ENCODE peak calls at places on chromosomes 6 and 20, in nine cellular contexts. K is pancreas; S is CD8-positive, alpha-beta T cell; F is lung; E is foreskin fibroblast; Z is upper lobe of right lung; O is HepG2; L is left ventricle myocardium inferior; M is psoas muscle. G is an unnamed sample.

GRCh38 chr6:163405412-163406309 is 8.9 kb upstream of the QKI start:
- DNase-seq in K (peak; percentile 78), S (no peak), F (peak; percentile 66), E (peak; percentile 16), Z (peak; percentile 89), O (peak; percentile 50), L (peak; percentile 69), M (peak; percentile 65), G (no peak)

GRCh38 chr20:58096880-58097813 is 131.3 kb downstream of the ANKRD60 start:
- DNase-seq in K (no peak), S (no peak), F (peak; percentile 27), E (no peak), Z (no peak), O (no peak), L (no peak), M (no peak), G (no peak)

GRCh38 chr6:26194774-26195375 is 107.6 kb downstream of the HFE start:
- DNase-seq in K (no peak), S (no peak), F (no peak), E (no peak), Z (no peak), O (no peak), L (no peak), M (no peak), G (no peak)

GRCh38 chr6:106658469-106658868 is 29.1 kb downstream of the QRSL1 start:
- DNase-seq in K (no peak), S (no peak), F (no peak), E (no peak), Z (no peak), O (no peak), L (no peak), M (no peak), G (peak; percentile 15)

GRCh38 chr6:2158596-2159271 is 86.7 kb downstream of the GMDS start:
- DNase-seq in K (no peak), S (no peak), F (no peak), E (no peak), Z (no peak), O (no peak), L (no peak), M (no peak), G (no peak)

GRCh38 chr6:122692175-122692598 is 82.0 kb downstream of the PKIB start:
- DNase-seq in K (no peak), S (no peak), F (no peak), E (no peak), Z (no peak), O (no peak), L (no peak), M (no peak), G (no peak)

GRCh38 chr6:33343953-33344611 is 26.5 kb upstream of the ZBTB22 start:
- DNase-seq in K (no peak), S (peak; percentile 41), F (no peak), E (no peak), Z (no peak), O (no peak), L (no peak), M (no peak), G (no peak)

GRCh38 chr20:61314326-61315010 is 62.4 kb downstream of the CDH4 start:
- DNase-seq in K (no peak), S (no peak), F (no peak), E (no peak), Z (no peak), O (no peak), L (no peak), M (no peak), G (no peak)

GRCh38 chr6:170132561-170132991 is 158.3 kb downstream of the DLL1 start:
- DNase-seq in K (peak; percentile 13), S (no peak), F (no peak), E (no peak), Z (no peak), O (no peak), L (no peak), M (no peak), G (no peak)

GRCh38 chr6:27867051-27867940 is 44.9 kb downstream of the OR2B2 start:
- DNase-seq in K (peak; percentile 58), S (peak; percentile 41), F (peak; percentile 42), E (peak; percentile 78), Z (peak; percentile 87), O (peak; percentile 58), L (peak; percentile 65), M (peak; percentile 56), G (peak; percentile 79)

GRCh38 chr6:81086931-81087330 is 665.5 kb downstream of the TENT5A start:
- DNase-seq in K (no peak), S (no peak), F (no peak), E (no peak), Z (no peak), O (no peak), L (no peak), M (no peak), G (no peak)

GRCh38 chr20:62350098-62350628 is 16.9 kb downstream of the LAMA5 start:
- DNase-seq in K (no peak), S (no peak), F (peak; percentile 72), E (no peak), Z (peak; percentile 84), O (no peak), L (no peak), M (peak; percentile 9), G (no peak)

GRCh38 chr6:27617046-27617687 is 144.3 kb upstream of the ZNF184 start:
- DNase-seq in K (no peak), S (no peak), F (no peak), E (no peak), Z (no peak), O (no peak), L (no peak), M (no peak), G (peak; percentile 32)

GRCh38 chr20:2918096-2919049 is 45.1 kb downstream of the PTPRA start:
- DNase-seq in K (no peak), S (no peak), F (no peak), E (no peak), Z (no peak), O (no peak), L (no peak), M (no peak), G (no peak)

GRCh38 chr20:2909953-2910352 is 36.7 kb downstream of the PTPRA start:
- DNase-seq in K (no peak), S (no peak), F (no peak), E (no peak), Z (no peak), O (no peak), L (no peak), M (no peak), G (no peak)

GRCh38 chr20:2917266-2917665 is 44.0 kb downstream of the PTPRA start:
- DNase-seq in K (no peak), S (no peak), F (no peak), E (no peak), Z (no peak), O (no peak), L (no peak), M (no peak), G (no peak)

GRCh38 chr20:2911200-2911599 is 37.9 kb downstream of the PTPRA start:
- DNase-seq in K (no peak), S (no peak), F (no peak), E (no peak), Z (no peak), O (no peak), L (no peak), M (no peak), G (no peak)

DNA sequence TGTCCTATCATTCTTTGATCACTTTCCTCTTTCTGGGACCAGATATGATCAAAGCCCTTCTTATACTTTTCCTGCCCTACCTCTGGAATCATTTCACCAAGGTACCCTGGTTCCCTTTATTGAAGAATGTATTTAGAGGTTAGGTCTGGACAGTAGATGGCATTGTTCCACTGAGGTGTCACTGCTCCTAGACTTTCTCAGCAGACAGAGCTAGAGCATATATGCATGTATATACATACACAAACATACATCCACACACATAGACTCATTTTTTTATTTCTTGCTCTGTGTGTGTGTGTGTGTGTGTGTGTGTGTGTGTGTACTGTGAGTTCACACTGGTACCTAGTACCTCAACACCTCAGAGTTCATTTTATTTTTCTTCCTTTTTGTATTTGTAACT is 40.9 kb downstream of the PTPRA start:
- DNase-seq in K (no peak), S (no peak), F (no peak), E (no peak), Z (no peak), O (peak; percentile 71), L (no peak), M (no peak), G (no peak)
- TF ChIP-seq CTCF in K (no peak), S (no peak), F (no peak), E (no peak), Z (no peak), O (peak; percentile 93), L (no peak), M (no peak), G (peak; percentile 21)

GRCh38 chr6:103797738-103798137 is 1062.0 kb downstream of the HACE1 start:
- DNase-seq in K (no peak), S (no peak), F (no peak), E (no peak), Z (no peak), O (no peak), L (no peak), M (no peak), G (no peak)
- TF ChIP-seq CTCF in K (no peak), S (no peak), F (no peak), E (no peak), Z (peak; percentile 38), O (peak; percentile 8), L (peak; percentile 16), M (peak; percentile 5), G (peak; percentile 69)

DNA sequence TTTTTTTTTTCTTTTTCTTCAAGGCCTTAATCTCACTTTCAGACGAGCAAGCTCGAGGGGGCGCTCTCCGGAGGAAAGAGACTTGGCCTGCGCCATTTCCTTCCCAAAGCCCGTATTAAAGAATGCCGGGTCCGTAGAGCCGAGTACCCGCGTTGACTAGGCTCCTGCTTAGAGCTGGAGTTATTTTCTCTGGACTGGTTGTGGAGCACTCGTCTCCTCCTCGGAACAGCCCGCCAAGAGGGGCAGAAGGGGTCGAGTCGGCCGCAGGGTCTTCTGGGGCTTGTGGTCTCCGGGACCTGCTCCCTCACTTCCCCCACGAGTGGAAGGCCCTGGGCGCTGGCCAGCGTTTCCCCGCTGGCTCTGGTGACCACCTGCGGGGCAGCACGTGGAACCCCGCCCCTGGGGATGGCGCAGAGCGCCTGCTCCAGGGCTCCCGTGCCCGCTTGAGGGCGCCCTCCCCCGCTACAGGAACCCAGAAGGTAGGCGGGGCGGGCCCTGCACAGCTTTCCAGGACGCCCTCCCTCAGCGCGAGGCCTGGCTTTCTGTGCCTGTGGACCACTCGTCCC is 2.7 kb upstream of the MEI4 start:
- DNase-seq in K (peak; percentile 83), S (no peak), F (no peak), E (no peak), Z (peak; percentile 67), O (no peak), L (peak; percentile 31), M (peak; percentile 27), G (no peak)
- TF ChIP-seq CTCF in K (peak; percentile 55), S (no peak), F (no peak), E (no peak), Z (no peak), O (peak; percentile 47), L (peak; percentile 31), M (no peak), G (no peak)

DNA sequence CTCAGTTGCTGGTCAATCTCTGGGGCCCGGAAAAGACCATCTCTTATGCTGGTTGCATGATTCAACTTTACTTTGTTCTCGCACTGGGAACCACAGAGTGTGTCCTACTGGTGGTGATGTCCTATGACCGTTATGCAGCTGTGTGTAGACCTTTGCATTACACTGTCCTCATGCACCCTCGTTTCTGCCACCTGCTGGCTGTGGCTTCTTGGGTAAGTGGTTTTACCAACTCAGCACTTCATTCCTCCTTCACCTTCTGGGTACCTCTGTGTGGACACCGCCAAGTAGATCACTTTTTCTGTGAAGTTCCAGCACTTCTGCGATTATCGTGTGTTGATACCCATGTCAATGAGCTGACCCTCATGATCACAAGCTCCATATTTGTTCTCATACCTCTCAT is 4.3 kb downstream of the OR2J3 start:
- DNase-seq in K (no peak), S (no peak), F (no peak), E (no peak), Z (no peak), O (peak; percentile 31), L (no peak), M (no peak), G (no peak)
- TF ChIP-seq CTCF in K (no peak), S (no peak), F (no peak), E (no peak), Z (no peak), O (peak; percentile 50), L (no peak), M (no peak), G (no peak)